ENCODE peak calls at places on chromosome 2, in six cellular contexts. U is SK-N-SH, J is K562, G is HCT116, C is H1, Z is HepG2. X is an unnamed sample.

GRCh38 chr2:8312861-8313768 is 368.7 kb upstream of the ID2 start:
- DNase-seq in U (no peak), J (peak; percentile 70), G (peak; percentile 47), C (no peak), Z (no peak), X (no peak)

GRCh38 chr2:225282858-225283693 is 116.4 kb upstream of the NYAP2 start:
- DNase-seq in U (peak; percentile 33), J (peak; percentile 17), G (peak; percentile 31), C (peak; percentile 10), Z (peak; percentile 16), X (peak; percentile 61)

GRCh38 chr2:174787485-174788205 is 23.4 kb upstream of the CHRNA1 start:
- DNase-seq in U (peak; percentile 90), J (no peak), G (no peak), C (peak; percentile 91), Z (peak; percentile 45), X (no peak)

GRCh38 chr2:108988796-108989713 is at the start of gene EDAR:
- DNase-seq in U (peak; percentile 67), J (peak; percentile 18), G (peak; percentile 57), C (peak; percentile 51), Z (peak; percentile 54), X (peak; percentile 64)

GRCh38 chr2:69518836-69519235 is 81.6 kb upstream of the NFU1 start:
- DNase-seq in U (no peak), J (peak; percentile 61), G (no peak), C (peak; percentile 53), Z (no peak), X (no peak)

GRCh38 chr2:140597836-140598235 is 1533.0 kb downstream of the LRP1B start:
- DNase-seq in U (no peak), J (no peak), G (no peak), C (no peak), Z (no peak), X (no peak)

GRCh38 chr2:88692187-88692586 is 714 bp downstream of the RPIA start:
- DNase-seq in U (peak; percentile 33), J (peak; percentile 59), G (no peak), C (no peak), Z (peak; percentile 32), X (no peak)

GRCh38 chr2:239822146-239822945 is 202.8 kb downstream of the NDUFA10 start:
- DNase-seq in U (no peak), J (no peak), G (no peak), C (no peak), Z (no peak), X (no peak)

GRCh38 chr2:109318150-109318948 is 189.3 kb downstream of the SH3RF3 start:
- DNase-seq in U (peak; percentile 82), J (no peak), G (no peak), C (no peak), Z (peak; percentile 20), X (no peak)

GRCh38 chr2:70926042-70926441 is 9.7 kb upstream of the ATP6V1B1 start:
- DNase-seq in U (no peak), J (no peak), G (no peak), C (no peak), Z (no peak), X (no peak)

GRCh38 chr2:26305575-26305974 is 40.4 kb upstream of the SELENOI start:
- DNase-seq in U (no peak), J (no peak), G (no peak), C (no peak), Z (no peak), X (no peak)

GRCh38 chr2:241842620-241843211 is 16.0 kb downstream of the PDCD1 start:
- DNase-seq in U (peak; percentile 28), J (no peak), G (no peak), C (no peak), Z (no peak), X (no peak)

GRCh38 chr2:230953843-230954242 is 28.8 kb upstream of the GPR55 start:
- DNase-seq in U (no peak), J (no peak), G (no peak), C (no peak), Z (no peak), X (no peak)

GRCh38 chr2:207276248-207276647 is 110.5 kb upstream of the KLF7 start:
- DNase-seq in U (no peak), J (no peak), G (no peak), C (no peak), Z (no peak), X (no peak)

GRCh38 chr2:239590995-239591915 is 190.4 kb upstream of the HDAC4 start:
- DNase-seq in U (no peak), J (no peak), G (no peak), C (no peak), Z (no peak), X (no peak)

GRCh38 chr2:205650931-205651330 is 31.4 kb upstream of the NRP2 start:
- DNase-seq in U (no peak), J (no peak), G (no peak), C (no peak), Z (no peak), X (no peak)

GRCh38 chr2:133040175-133040574 is 370.2 kb upstream of the LYPD1 start:
- DNase-seq in U (no peak), J (no peak), G (no peak), C (no peak), Z (no peak), X (no peak)

GRCh38 chr2:20631617-20632307 is 19.1 kb downstream of the HS1BP3 start:
- DNase-seq in U (no peak), J (no peak), G (no peak), C (no peak), Z (no peak), X (no peak)

GRCh38 chr2:238069877-238070276 is 9.1 kb downstream of the SCLY start:
- DNase-seq in U (no peak), J (no peak), G (no peak), C (no peak), Z (no peak), X (no peak)

GRCh38 chr2:26555246-26556133 is 77.6 kb upstream of the OTOF start:
- DNase-seq in U (no peak), J (peak; percentile 38), G (no peak), C (no peak), Z (peak; percentile 25), X (no peak)

GRCh38 chr2:70403267-70404053 is 101.6 kb upstream of the FAM136A start:
- DNase-seq in U (no peak), J (peak; percentile 38), G (no peak), C (no peak), Z (peak; percentile 42), X (no peak)

GRCh38 chr2:70746076-70746475 is 21.9 kb downstream of the ADD2 start:
- DNase-seq in U (no peak), J (no peak), G (no peak), C (no peak), Z (no peak), X (no peak)

GRCh38 chr2:120587326-120587996 is 148.2 kb upstream of the GLI2 start:
- DNase-seq in U (no peak), J (no peak), G (no peak), C (no peak), Z (no peak), X (no peak)

GRCh38 chr2:238784671-238785527 is 63.0 kb upstream of the TWIST2 start:
- DNase-seq in U (peak; percentile 79), J (peak; percentile 59), G (peak; percentile 49), C (no peak), Z (peak; percentile 48), X (peak; percentile 67)

DNA sequence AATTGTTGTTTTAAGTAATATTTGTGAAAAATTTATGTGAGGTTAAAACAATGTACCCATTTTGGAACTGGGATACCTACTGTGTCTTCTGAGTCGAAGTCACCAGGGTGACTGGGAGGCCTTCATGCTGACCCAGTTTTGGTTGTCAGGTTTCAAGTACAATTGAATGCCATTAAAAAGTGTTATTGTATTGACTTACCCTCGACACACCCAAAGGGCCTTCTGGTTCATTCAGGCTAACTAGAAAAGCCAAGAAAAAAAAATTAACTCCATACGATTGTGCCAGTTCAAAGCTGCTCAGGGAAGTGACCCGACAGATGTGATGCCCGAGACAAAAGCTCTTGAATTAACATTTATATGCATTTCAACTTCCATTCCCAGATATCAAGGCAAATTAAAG is 190.0 kb downstream of the ST6GAL2 start:
- DNase-seq in U (no peak), J (no peak), G (no peak), C (no peak), Z (no peak), X (no peak)
- TF ChIP-seq JUND in U (no peak), J (no peak), G (no peak), C (no peak), Z (no peak), X (no peak)

DNA sequence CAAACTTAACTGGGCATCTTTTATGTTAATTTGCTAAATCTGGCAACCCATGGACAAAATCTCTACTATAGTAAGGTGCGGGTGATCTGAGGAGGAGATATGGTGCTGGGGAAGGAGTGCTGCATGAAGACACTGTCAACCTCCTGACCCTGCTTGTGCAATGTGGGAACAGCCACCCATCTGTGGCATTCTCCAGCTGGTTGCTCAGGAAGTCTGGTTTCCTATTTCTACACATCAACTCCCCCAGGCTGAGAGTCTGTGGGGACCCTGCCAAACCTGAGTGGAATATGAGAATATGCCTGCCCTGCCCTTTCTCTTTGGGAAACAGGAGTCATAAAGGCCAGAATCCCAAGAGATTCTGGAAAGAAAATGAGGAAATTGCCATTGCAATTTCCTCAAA is 60.1 kb upstream of the PAX3 start:
- DNase-seq in U (no peak), J (no peak), G (no peak), C (no peak), Z (no peak), X (no peak)
- TF ChIP-seq JUND in U (no peak), J (no peak), G (no peak), C (no peak), Z (no peak), X (no peak)

DNA sequence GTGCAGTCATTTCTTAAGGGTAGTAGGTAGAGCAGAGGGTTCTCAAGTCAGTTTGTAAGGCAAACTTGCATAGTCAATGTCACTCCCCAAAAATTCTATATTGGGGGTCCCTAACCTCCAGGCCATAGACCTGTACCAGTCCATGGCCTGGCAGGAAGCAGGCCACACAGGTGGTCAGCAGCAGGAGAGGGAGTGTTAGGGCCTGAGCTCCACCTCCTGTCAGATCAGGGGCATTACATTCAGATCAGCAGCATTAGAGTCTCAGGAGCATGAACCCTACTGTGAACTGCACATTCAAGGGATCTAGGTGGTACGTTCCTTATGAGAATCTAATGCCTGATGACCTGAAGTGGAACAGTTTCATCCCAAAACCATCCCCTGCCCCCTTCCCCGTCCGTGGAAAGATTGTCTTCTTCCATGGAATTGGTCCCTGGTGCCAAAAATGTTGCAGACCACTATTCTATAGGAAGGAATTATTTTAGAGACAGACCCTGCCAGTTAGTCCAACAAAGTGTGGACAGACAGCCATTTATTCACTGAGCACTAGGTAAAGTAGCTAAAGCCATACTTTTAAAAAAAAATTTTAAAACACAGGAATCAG is 6.7 kb downstream of the COA5 start:
- DNase-seq in U (peak; percentile 65), J (peak; percentile 52), G (peak; percentile 23), C (no peak), Z (peak; percentile 69), X (peak; percentile 54)
- TF ChIP-seq JUND in U (no peak), J (peak; percentile 30), G (no peak), C (no peak), Z (no peak), X (no peak)

DNA sequence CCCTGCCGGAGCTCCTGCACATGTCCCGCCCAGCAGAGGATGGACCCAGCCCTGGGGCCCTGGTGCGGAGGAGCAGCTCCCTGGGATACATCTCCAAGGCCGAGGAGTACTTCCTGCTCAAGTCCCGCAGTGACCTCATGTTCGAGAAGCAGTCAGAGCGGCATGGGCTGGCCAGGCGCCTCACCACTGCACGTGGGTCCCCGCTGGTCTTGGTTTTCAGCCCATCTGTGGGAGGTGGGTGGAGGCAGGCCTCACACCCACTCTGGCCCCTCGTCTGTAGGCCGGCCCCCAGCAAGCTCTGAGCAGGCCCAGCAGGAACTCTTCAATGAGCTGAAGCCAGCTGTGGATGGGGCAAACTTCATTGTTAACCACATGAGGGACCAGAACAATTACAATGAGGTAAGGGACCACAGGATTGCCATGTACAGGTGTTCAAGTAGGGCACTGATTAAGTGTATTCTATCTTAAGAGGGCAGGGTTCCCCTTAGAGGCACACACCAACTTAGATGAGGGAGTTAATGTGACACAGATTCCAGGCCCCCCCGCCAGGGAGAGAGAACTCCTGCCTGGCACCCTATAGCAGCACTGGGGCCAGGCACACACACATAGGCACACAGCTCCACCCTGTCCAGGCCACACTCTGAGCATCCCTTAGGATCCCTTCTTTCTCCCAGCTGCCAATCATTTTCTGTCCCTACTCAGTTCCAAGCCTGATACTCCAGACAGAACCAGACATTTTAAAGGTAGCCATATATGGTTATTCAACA is 5.4 kb upstream of the CHRNG start:
- DNase-seq in U (no peak), J (no peak), G (no peak), C (no peak), Z (no peak), X (no peak)
- TF ChIP-seq JUND in U (no peak), J (no peak), G (no peak), C (no peak), Z (no peak), X (no peak)

X was measured in T47D.